ENCODE peak calls at places on chromosomes 16 and 17, in ten cellular contexts. One of them, this sample, is unnamed.

GRCh38 chr16:51818342-51818944 is 667.4 kb upstream of the SALL1 start:
- DNase-seq in HFF-Myc: peak; percentile 19
- DNase-seq in PC-3: peak; percentile 21
- DNase-seq in A549: no peak
- DNase-seq in AG09309: no peak
- DNase-seq in lower lobe of right lung: no peak
- DNase-seq in fibroblast of the aortic adventitia: peak; percentile 74
- DNase-seq in neural crest cell: peak; percentile 58
- DNase-seq in IMR-90: peak; percentile 73
- DNase-seq in GM12864: peak; percentile 5
- DNase-seq in this sample: peak; percentile 28

GRCh38 chr17:79888811-79889634 is 49.8 kb upstream of the CBX4 start:
- DNase-seq in AG09309: no peak
- DNase-seq in A549: no peak
- DNase-seq in neural crest cell: no peak
- DNase-seq in IMR-90: no peak
- DNase-seq in lower lobe of right lung: no peak
- DNase-seq in GM12864: no peak
- DNase-seq in fibroblast of the aortic adventitia: no peak
- DNase-seq in HFF-Myc: no peak
- DNase-seq in PC-3: no peak
- DNase-seq in this sample: no peak

GRCh38 chr17:41910701-41911391 is 7.9 kb downstream of the ACLY start:
- DNase-seq in AG09309: peak; percentile 88
- DNase-seq in HFF-Myc: peak; percentile 71
- DNase-seq in IMR-90: peak; percentile 99
- DNase-seq in fibroblast of the aortic adventitia: peak; percentile 97
- DNase-seq in PC-3: peak; percentile 91
- DNase-seq in A549: peak; percentile 97
- DNase-seq in lower lobe of right lung: no peak
- DNase-seq in GM12864: no peak
- DNase-seq in neural crest cell: no peak
- DNase-seq in this sample: no peak

GRCh38 chr17:29570521-29570920 is 2.0 kb downstream of the TP53I13 start:
- DNase-seq in fibroblast of the aortic adventitia: no peak
- DNase-seq in neural crest cell: no peak
- DNase-seq in IMR-90: no peak
- DNase-seq in lower lobe of right lung: no peak
- DNase-seq in A549: no peak
- DNase-seq in PC-3: no peak
- DNase-seq in AG09309: no peak
- DNase-seq in HFF-Myc: no peak
- DNase-seq in GM12864: no peak
- DNase-seq in this sample: no peak

GRCh38 chr16:2712063-2712441 is 8.0 kb downstream of the PRSS27 start:
- DNase-seq in fibroblast of the aortic adventitia: no peak
- DNase-seq in GM12864: no peak
- DNase-seq in PC-3: no peak
- DNase-seq in IMR-90: no peak
- DNase-seq in neural crest cell: no peak
- DNase-seq in HFF-Myc: no peak
- DNase-seq in AG09309: no peak
- DNase-seq in lower lobe of right lung: no peak
- DNase-seq in A549: no peak
- DNase-seq in this sample: no peak

GRCh38 chr17:65154770-65155589 is 17.8 kb downstream of the RGS9 start:
- DNase-seq in fibroblast of the aortic adventitia: peak; percentile 16
- DNase-seq in HFF-Myc: peak; percentile 38
- DNase-seq in IMR-90: peak; percentile 83
- DNase-seq in A549: peak; percentile 69
- DNase-seq in AG09309: peak; percentile 24
- DNase-seq in PC-3: peak; percentile 88
- DNase-seq in neural crest cell: no peak
- DNase-seq in lower lobe of right lung: no peak
- DNase-seq in GM12864: no peak
- DNase-seq in this sample: no peak

GRCh38 chr17:27549251-27549919 is 81.6 kb upstream of the LGALS9 start:
- DNase-seq in PC-3: no peak
- DNase-seq in fibroblast of the aortic adventitia: peak; percentile 70
- DNase-seq in HFF-Myc: no peak
- DNase-seq in lower lobe of right lung: no peak
- DNase-seq in neural crest cell: no peak
- DNase-seq in AG09309: no peak
- DNase-seq in GM12864: no peak
- DNase-seq in A549: no peak
- DNase-seq in IMR-90: no peak
- DNase-seq in this sample: no peak

GRCh38 chr17:78737332-78737731 is 44.7 kb downstream of the CYTH1 start:
- DNase-seq in neural crest cell: no peak
- DNase-seq in A549: no peak
- DNase-seq in lower lobe of right lung: no peak
- DNase-seq in IMR-90: peak; percentile 83
- DNase-seq in PC-3: peak; percentile 66
- DNase-seq in HFF-Myc: no peak
- DNase-seq in AG09309: peak; percentile 42
- DNase-seq in fibroblast of the aortic adventitia: peak; percentile 82
- DNase-seq in GM12864: no peak
- DNase-seq in this sample: no peak

DNA sequence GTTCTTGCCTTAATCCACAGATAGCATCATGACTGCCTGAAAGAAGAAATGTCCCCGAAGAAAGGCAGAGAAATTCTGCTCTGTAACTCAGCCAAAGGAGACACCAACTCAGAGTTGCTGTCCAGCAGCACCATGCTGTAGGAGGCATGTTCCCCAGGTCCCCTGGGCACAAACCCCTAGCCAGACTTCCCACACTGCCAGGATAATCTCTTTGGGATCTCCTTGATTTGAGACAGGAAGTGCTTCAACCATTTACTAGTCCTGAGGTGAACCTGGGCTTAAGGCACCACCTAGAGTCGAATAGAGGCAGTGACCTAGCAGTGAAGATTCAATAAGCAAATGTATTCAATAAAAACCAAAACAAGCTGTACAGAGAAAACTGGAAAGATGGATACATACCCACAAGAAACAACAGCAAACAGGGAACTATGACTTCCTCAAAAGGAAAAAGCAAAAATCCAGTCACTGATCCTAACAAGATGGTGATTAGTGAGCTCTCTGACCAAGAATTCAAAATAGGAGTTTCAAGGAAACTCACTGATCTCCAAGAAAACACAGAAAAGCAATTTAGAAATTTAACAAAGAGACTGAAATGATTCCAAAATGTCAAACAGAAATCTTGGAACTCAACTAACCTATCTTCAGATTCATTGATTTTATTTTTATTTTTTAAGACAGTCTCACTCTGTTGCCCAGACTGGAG is 5.7 kb downstream of the OR4D2 start:
- DNase-seq in fibroblast of the aortic adventitia: peak; percentile 9
- DNase-seq in HFF-Myc: no peak
- DNase-seq in GM12864: peak; percentile 10
- DNase-seq in neural crest cell: no peak
- DNase-seq in AG09309: no peak
- DNase-seq in A549: peak; percentile 68
- DNase-seq in PC-3: peak; percentile 75
- DNase-seq in lower lobe of right lung: no peak
- DNase-seq in IMR-90: peak; percentile 4
- DNase-seq in this sample: peak; percentile 31
- TF ChIP-seq CTCF in fibroblast of the aortic adventitia: peak; percentile 26
- TF ChIP-seq CTCF in HFF-Myc: peak; percentile 34
- TF ChIP-seq CTCF in GM12864: peak; percentile 64
- TF ChIP-seq CTCF in neural crest cell: peak; percentile 57
- TF ChIP-seq CTCF in AG09309: peak; percentile 9
- TF ChIP-seq CTCF in A549: peak; percentile 61
- TF ChIP-seq CTCF in PC-3: peak; percentile 85
- TF ChIP-seq CTCF in lower lobe of right lung: peak; percentile 40
- TF ChIP-seq CTCF in IMR-90: peak; percentile 15
- TF ChIP-seq CTCF in this sample: peak; percentile 63

DNA sequence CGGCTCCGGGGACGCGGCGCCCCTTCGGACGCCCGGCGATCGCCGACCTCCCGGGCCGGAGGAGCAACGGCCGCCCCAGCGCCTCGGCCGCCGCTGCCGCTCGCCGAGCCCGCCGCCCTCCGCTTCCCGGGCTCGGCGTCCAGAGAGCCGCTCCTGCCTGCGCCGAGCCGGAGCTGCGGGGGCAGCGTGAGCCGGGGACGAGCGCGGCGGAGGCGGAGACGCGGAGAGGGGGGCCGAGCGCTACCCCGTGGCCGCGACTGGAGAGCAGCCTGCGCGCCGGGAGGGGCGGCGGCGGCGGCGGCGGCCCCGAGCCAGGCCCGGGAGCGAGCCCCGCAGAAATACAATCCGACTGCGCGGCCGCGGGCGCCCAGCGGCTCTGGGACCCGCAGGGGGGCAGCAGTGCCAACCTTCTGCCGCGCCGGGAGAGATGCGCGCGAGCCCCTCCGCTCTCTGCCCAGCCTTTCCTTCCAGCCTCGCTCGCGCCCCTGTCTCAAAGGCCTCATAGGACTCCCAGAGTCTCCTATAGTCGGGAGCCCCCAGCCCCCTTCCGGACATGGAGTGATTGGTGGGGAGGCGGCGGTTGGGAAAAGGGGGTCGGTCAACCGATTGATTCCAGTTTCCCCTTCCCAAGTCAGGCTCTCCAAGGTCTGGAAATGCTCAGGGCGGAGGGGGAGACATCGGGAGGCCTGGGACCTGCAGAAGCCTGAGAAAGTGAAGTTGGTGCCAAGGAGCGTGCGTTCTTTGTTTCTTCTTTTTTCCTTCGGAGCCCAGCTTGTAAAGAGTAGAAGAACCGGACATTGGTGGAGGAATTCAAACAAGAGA is 1.0 kb upstream of the SDK2 start:
- DNase-seq in neural crest cell: peak; percentile 66
- DNase-seq in AG09309: no peak
- DNase-seq in fibroblast of the aortic adventitia: no peak
- DNase-seq in IMR-90: no peak
- DNase-seq in HFF-Myc: no peak
- DNase-seq in lower lobe of right lung: no peak
- DNase-seq in GM12864: no peak
- DNase-seq in PC-3: no peak
- DNase-seq in A549: peak; percentile 40
- DNase-seq in this sample: no peak
- TF ChIP-seq CTCF in neural crest cell: peak; percentile 44
- TF ChIP-seq CTCF in AG09309: no peak
- TF ChIP-seq CTCF in fibroblast of the aortic adventitia: no peak
- TF ChIP-seq CTCF in IMR-90: no peak
- TF ChIP-seq CTCF in HFF-Myc: no peak
- TF ChIP-seq CTCF in lower lobe of right lung: no peak
- TF ChIP-seq CTCF in GM12864: no peak
- TF ChIP-seq CTCF in PC-3: no peak
- TF ChIP-seq CTCF in A549: peak; percentile 41
- TF ChIP-seq CTCF in this sample: peak; percentile 18

GRCh38 chr17:9769036-9769695 is 22.2 kb downstream of the DHRS7C start:
- DNase-seq in AG09309: no peak
- DNase-seq in A549: no peak
- DNase-seq in lower lobe of right lung: no peak
- DNase-seq in GM12864: no peak
- DNase-seq in HFF-Myc: no peak
- DNase-seq in IMR-90: no peak
- DNase-seq in neural crest cell: no peak
- DNase-seq in fibroblast of the aortic adventitia: no peak
- DNase-seq in PC-3: no peak
- DNase-seq in this sample: no peak

GRCh38 chr17:9766970-9767369 is 24.4 kb downstream of the DHRS7C start:
- DNase-seq in PC-3: no peak
- DNase-seq in AG09309: no peak
- DNase-seq in IMR-90: no peak
- DNase-seq in neural crest cell: no peak
- DNase-seq in GM12864: no peak
- DNase-seq in lower lobe of right lung: no peak
- DNase-seq in HFF-Myc: no peak
- DNase-seq in A549: no peak
- DNase-seq in fibroblast of the aortic adventitia: no peak
- DNase-seq in this sample: no peak

GRCh38 chr17:9767432-9767991 is 23.9 kb downstream of the DHRS7C start:
- DNase-seq in fibroblast of the aortic adventitia: no peak
- DNase-seq in PC-3: no peak
- DNase-seq in A549: no peak
- DNase-seq in AG09309: no peak
- DNase-seq in neural crest cell: no peak
- DNase-seq in HFF-Myc: no peak
- DNase-seq in lower lobe of right lung: no peak
- DNase-seq in IMR-90: no peak
- DNase-seq in GM12864: no peak
- DNase-seq in this sample: no peak

GRCh38 chr17:9771465-9771864 is 19.9 kb downstream of the DHRS7C start:
- DNase-seq in neural crest cell: no peak
- DNase-seq in HFF-Myc: no peak
- DNase-seq in A549: no peak
- DNase-seq in PC-3: no peak
- DNase-seq in fibroblast of the aortic adventitia: no peak
- DNase-seq in IMR-90: no peak
- DNase-seq in lower lobe of right lung: no peak
- DNase-seq in AG09309: no peak
- DNase-seq in GM12864: no peak
- DNase-seq in this sample: no peak

DNA sequence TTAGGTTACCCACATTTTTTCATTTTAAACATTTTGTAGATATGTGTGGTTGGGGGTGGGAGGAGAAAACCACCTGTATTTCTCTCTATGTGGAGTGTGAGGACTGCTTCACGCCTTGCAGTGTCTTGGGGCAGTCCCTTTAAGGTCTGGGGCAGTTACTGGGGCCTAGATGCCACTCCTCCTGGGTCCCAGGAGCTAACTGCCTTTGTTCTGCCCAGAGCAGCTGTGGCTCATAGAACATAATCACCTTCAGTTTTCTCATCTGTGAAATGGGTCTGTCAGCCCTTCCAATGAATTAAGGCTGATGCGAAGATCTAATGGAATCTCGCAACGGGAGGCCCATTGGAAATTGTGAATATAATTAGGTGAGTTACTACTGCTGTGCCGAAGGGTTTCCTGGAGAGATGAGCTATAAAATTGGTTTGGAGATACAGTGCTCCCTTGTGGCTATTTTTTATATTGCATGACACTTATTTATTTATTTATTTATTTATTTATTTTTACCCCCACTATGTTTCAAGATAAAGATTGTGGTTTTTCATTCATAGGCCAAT is 22.9 kb downstream of the DHRS7C start:
- DNase-seq in GM12864: no peak
- DNase-seq in fibroblast of the aortic adventitia: peak; percentile 30
- DNase-seq in IMR-90: peak; percentile 16
- DNase-seq in PC-3: peak; percentile 56
- DNase-seq in lower lobe of right lung: no peak
- DNase-seq in AG09309: no peak
- DNase-seq in A549: peak; percentile 55
- DNase-seq in HFF-Myc: peak; percentile 25
- DNase-seq in neural crest cell: peak; percentile 9
- DNase-seq in this sample: peak; percentile 15
- TF ChIP-seq CTCF in GM12864: no peak
- TF ChIP-seq CTCF in fibroblast of the aortic adventitia: peak; percentile 24
- TF ChIP-seq CTCF in IMR-90: peak; percentile 30
- TF ChIP-seq CTCF in PC-3: peak; percentile 22
- TF ChIP-seq CTCF in lower lobe of right lung: peak; percentile 51
- TF ChIP-seq CTCF in AG09309: peak; percentile 39
- TF ChIP-seq CTCF in A549: peak; percentile 80
- TF ChIP-seq CTCF in HFF-Myc: peak; percentile 31
- TF ChIP-seq CTCF in neural crest cell: peak; percentile 79
- TF ChIP-seq CTCF in this sample: peak; percentile 38

GRCh38 chr17:58141505-58141904 is 6.7 kb upstream of the OR4D1 start:
- DNase-seq in A549: no peak
- DNase-seq in lower lobe of right lung: no peak
- DNase-seq in HFF-Myc: no peak
- DNase-seq in fibroblast of the aortic adventitia: no peak
- DNase-seq in IMR-90: no peak
- DNase-seq in AG09309: no peak
- DNase-seq in PC-3: no peak
- DNase-seq in neural crest cell: no peak
- DNase-seq in GM12864: no peak
- DNase-seq in this sample: no peak

DNA sequence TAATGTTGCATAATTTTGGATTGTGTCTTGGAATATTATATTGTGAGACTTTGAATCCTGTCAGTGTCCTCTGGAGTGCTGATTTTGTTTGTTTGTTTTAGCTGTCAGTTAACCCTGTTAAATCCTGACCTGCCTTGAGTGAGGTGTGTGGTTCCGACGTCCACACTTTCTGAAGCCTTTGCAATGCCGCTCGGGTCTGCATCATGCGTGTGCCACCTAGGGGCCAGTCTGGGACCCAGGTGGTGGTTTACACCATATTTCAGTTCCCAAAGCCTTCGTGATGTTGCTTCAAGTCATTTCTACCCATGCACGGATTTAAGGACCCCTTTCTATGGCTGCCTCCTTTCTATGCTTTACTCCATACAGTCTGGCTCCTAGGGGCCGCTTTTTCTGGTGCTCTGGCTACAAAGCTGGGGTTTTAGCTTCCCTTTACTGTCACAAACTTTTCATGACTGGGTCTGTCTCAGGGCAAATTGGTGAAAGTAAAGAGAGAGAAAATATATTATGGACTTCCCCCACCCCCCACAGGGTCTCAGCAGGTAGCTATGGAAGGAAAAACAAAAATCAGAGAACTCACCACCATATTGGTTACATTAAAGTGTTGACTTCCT is 11.4 kb upstream of the OR4D1 start:
- DNase-seq in neural crest cell: no peak
- DNase-seq in HFF-Myc: no peak
- DNase-seq in GM12864: no peak
- DNase-seq in IMR-90: no peak
- DNase-seq in AG09309: no peak
- DNase-seq in lower lobe of right lung: no peak
- DNase-seq in fibroblast of the aortic adventitia: no peak
- DNase-seq in A549: peak; percentile 57
- DNase-seq in PC-3: peak; percentile 67
- DNase-seq in this sample: no peak
- TF ChIP-seq CTCF in neural crest cell: peak; percentile 54
- TF ChIP-seq CTCF in HFF-Myc: peak; percentile 57
- TF ChIP-seq CTCF in GM12864: peak; percentile 63
- TF ChIP-seq CTCF in IMR-90: peak; percentile 5
- TF ChIP-seq CTCF in AG09309: peak; percentile 45
- TF ChIP-seq CTCF in lower lobe of right lung: peak; percentile 23
- TF ChIP-seq CTCF in fibroblast of the aortic adventitia: peak; percentile 43
- TF ChIP-seq CTCF in A549: peak; percentile 61
- TF ChIP-seq CTCF in PC-3: peak; percentile 85
- TF ChIP-seq CTCF in this sample: peak; percentile 80

This sample was measured in LNCaP clone FGC.